ENCODE peak calls at places on chromosomes 12 and 14, in five cellular contexts. J is K562, E is GM12878, K is H1, T is HepG2. Z is an unnamed sample.

GRCh38 chr14:77409131-77409533 is 14.2 kb downstream of the NOXRED1 start:
- DNase-seq in J (peak; percentile 61), K (peak; percentile 50), T (peak; percentile 41), E (no peak), Z (peak; percentile 21)

GRCh38 chr14:74613211-74613914 is 1.3 kb upstream of the LTBP2 start:
- DNase-seq in J (no peak), K (no peak), T (no peak), E (no peak), Z (no peak)

GRCh38 chr12:113097716-113098427 is 37.7 kb downstream of the RASAL1 start:
- DNase-seq in E (no peak), T (no peak), J (no peak), K (peak; percentile 73), Z (no peak)

GRCh38 chr12:53623526-53623925 is 2.7 kb downstream of the ATF7 start:
- DNase-seq in E (no peak), J (peak; percentile 75), T (no peak), K (no peak), Z (no peak)

GRCh38 chr12:75437564-75437963 is 43.0 kb upstream of the GLIPR1 start:
- DNase-seq in J (no peak), E (no peak), T (peak; percentile 39), K (no peak), Z (no peak)

GRCh38 chr12:110543252-110543959 is 39.7 kb downstream of the PPTC7 start:
- DNase-seq in T (no peak), K (no peak), E (peak; percentile 90), J (no peak), Z (no peak)

GRCh38 chr12:105092336-105092735 is 8.1 kb upstream of the ALDH1L2 start:
- DNase-seq in K (peak; percentile 64), J (no peak), T (no peak), E (no peak), Z (no peak)

GRCh38 chr14:59844414-59844813 is 26.2 kb downstream of the RTN1 start:
- DNase-seq in J (no peak), K (no peak), E (no peak), T (no peak), Z (no peak)

GRCh38 chr14:85532981-85533820 is 3.3 kb downstream of the FLRT2 start:
- DNase-seq in K (peak; percentile 77), E (no peak), T (no peak), J (no peak), Z (no peak)

GRCh38 chr12:6312529-6313325 is 2.2 kb downstream of the PLEKHG6 start:
- DNase-seq in J (no peak), T (no peak), E (peak; percentile 94), K (peak; percentile 83), Z (no peak)

GRCh38 chr14:60655114-60655897 is 6.0 kb upstream of the SIX1 start:
- DNase-seq in T (no peak), E (no peak), J (no peak), K (peak; percentile 63), Z (no peak)

GRCh38 chr14:52131640-52132320 is 62.9 kb upstream of the NID2 start:
- DNase-seq in T (peak; percentile 80), J (peak; percentile 67), K (peak; percentile 84), E (peak; percentile 4), Z (peak; percentile 87)

GRCh38 chr14:102831163-102831804 is 54.0 kb downstream of the TRAF3 start:
- DNase-seq in T (no peak), K (no peak), E (no peak), J (no peak), Z (no peak)

GRCh38 chr12:46752396-46752795 is 73.4 kb downstream of the SLC38A4 start:
- DNase-seq in K (no peak), T (peak; percentile 39), J (no peak), E (no peak), Z (no peak)

GRCh38 chr12:21941522-21942376 is 523 bp upstream of the ABCC9 start:
- DNase-seq in K (peak; percentile 51), T (no peak), J (peak; percentile 24), E (no peak), Z (no peak)

GRCh38 chr12:65333649-65334048 is 55.2 kb downstream of the MSRB3 start:
- DNase-seq in J (no peak), T (no peak), E (no peak), K (no peak), Z (no peak)

GRCh38 chr12:93299262-93299846 is 78.4 kb upstream of the NUDT4 start:
- DNase-seq in T (no peak), E (no peak), K (no peak), J (no peak), Z (no peak)

GRCh38 chr12:13200841-13201240 is 4.3 kb downstream of the EMP1 start:
- DNase-seq in T (no peak), J (no peak), E (no peak), K (no peak), Z (no peak)

GRCh38 chr12:53345486-53346195 is 9.5 kb upstream of the SP7 start:
- DNase-seq in J (no peak), K (peak; percentile 52), E (no peak), T (no peak), Z (no peak)

GRCh38 chr12:4736048-4736447 is 15.8 kb downstream of the GALNT8 start:
- DNase-seq in T (no peak), K (no peak), E (no peak), J (no peak), Z (no peak)

GRCh38 chr12:112241176-112241575 is 115.8 kb downstream of the TRAFD1 start:
- DNase-seq in K (no peak), E (no peak), J (no peak), T (no peak), Z (no peak)

GRCh38 chr12:108173160-108173559 is 44.1 kb downstream of the WSCD2 start:
- DNase-seq in K (no peak), E (no peak), T (no peak), J (no peak), Z (no peak)

GRCh38 chr12:9648701-9649531 is 20.6 kb upstream of the CLEC2D start:
- DNase-seq in E (no peak), K (no peak), T (no peak), J (no peak), Z (no peak)

GRCh38 chr12:120978296-120979219 is at the start of gene HNF1A:
- DNase-seq in E (no peak), T (peak; percentile 95), K (no peak), J (no peak), Z (no peak)

GRCh38 chr14:54025661-54026060 is 69.0 kb upstream of the BMP4 start:
- DNase-seq in J (no peak), E (no peak), K (no peak), T (peak; percentile 36), Z (peak; percentile 43)

GRCh38 chr14:32013083-32013482 is 64.0 kb upstream of the ARHGAP5 start:
- DNase-seq in T (peak; percentile 73), K (no peak), E (no peak), J (peak; percentile 19), Z (no peak)

GRCh38 chr12:34350092-34351041 is 328.1 kb downstream of the ALG10 start:
- DNase-seq in K (no peak), J (peak; percentile 52), E (no peak), T (no peak), Z (no peak)

GRCh38 chr12:57462307-57463253 is 3.0 kb downstream of the GLI1 start:
- DNase-seq in J (peak; percentile 95), T (peak; percentile 80), K (peak; percentile 96), E (peak; percentile 81), Z (peak; percentile 93)

GRCh38 chr12:52060498-52061177 is 9.1 kb upstream of the ATG101 start:
- DNase-seq in T (no peak), J (no peak), E (no peak), K (peak; percentile 45), Z (no peak)
- TF ChIP-seq RAD21 in T (no peak), J (no peak), E (no peak), K (no peak), Z (no peak)

DNA sequence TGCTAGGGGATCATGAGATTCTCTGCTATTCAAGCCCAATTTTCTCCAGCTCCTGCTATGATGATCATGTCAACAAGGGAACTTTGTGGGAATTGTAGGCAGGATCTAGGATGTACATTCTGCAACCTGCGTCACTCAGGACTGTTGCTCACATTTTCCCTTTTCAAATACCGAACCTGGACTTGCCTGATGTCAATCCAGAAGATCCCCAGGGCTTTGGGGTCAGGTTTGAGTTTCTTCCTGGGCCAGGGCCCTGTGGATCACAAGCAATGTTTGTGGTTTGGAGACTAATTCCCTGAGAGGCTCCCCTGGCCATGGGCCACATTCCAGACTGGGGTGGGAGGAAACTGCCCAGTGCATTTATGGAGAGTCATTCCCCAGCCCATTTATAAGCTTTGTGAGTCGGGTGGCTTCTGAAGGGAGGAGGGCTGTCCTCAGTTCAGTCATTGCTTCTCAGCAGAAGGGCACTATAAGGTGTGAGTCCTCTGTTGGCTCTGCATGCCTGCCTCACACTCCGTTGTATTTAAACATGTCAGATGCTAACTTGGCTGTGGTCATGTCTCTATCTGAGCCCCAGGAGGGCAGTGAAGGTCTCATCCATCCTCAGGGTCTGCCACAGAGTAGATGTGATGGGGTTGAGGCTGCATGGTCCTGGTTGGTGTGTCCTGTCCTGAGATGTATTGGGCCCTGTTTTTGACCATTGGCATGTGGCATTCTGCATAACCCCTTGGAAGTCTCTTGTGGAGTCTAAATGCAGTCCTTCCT is 6.5 kb downstream of the KRT86 start:
- DNase-seq in T (peak; percentile 47), J (no peak), K (no peak), E (no peak), Z (peak; percentile 90)
- TF ChIP-seq ZNF274 in T (no peak), J (no peak), K (no peak), E (no peak), Z (no peak)

DNA sequence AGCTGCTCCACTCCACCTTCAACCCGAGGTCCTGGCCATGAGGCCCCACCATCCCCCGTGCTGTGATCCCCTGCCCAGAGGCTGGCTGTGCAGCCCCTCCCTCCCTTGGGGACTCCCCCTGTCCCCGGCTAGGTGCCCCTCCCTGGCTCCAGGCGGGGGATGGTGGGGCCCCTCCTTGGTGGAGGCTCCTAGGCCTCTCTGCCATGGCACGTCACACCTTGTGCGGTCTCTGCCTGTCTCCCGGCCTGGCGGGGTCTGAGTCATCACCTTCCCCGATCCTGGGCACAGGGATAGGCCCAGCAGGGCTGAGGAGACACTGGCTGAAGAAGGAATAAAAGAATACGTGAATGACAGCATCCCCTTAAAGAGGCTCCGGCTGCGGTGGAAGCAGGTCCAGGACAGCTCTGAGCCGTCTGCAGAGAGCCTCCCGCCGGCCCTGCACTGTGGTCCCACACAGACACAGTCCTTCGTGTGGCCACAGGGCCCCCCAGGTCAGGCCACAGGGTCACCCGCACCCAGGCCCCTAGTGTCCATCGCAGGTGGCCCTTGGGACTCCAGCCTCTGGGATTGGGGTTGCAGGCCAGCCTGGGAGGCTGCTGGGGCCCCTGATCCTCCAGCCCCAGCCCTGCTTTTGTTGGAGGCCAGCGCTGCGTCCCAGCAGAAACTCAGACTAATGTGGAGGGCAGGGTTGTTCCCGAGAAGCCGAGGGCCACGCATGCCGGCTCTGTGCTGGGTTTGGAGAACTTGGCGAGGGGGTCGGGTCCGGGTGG is 43.6 kb downstream of the KIF26A start:
- DNase-seq in E (no peak), T (no peak), J (no peak), K (no peak), Z (peak; percentile 6)
- TF ChIP-seq MAX in E (no peak), T (no peak), J (no peak), K (no peak), Z (no peak)

DNA sequence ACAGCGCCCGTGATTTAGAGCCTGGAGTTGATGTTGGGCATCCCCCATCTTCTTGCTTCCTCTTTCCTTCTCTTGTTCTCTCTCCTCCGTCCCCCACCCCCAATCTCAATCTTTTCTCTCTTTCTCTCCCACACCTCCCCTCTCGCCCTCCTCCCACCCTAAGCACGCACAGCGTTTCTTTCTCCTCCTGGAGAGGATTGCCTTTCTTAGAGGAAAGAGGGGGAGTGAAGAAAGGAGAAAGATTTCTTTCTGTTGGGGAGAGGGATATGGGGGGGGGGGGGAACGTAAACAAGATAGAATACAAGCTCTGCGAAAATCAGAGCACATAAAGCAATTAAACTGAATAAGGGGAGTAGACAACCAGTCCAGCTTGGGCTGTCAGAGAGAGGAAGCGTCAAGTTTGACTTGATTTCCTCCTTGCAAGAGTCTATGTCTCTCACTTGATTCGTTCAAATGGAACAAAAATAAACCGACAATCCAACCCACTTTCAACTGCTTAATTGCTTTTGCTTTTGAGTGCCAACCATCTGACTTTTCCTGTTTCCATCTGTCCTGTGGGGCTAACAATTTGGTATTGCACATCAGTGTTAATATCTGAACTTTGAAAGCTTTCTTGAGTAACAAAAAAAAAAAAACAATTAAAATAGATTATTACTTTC is 852 bp downstream of the SYT1 start:
- DNase-seq in E (no peak), K (no peak), J (no peak), T (no peak), Z (no peak)
- TF ChIP-seq RAD21 in E (no peak), K (no peak), J (no peak), T (no peak), Z (no peak)

Z was measured in HCT116.